ENCODE peak calls at places on chromosomes 5 and 9, in five cellular contexts. One of them, this sample, is unnamed.

GRCh38 chr9:136546697-136547481 is 1.0 kb upstream of the NOTCH1 start:
- DNase-seq in CD4-positive, CD25-positive, alpha-beta regulatory T cell: peak
- DNase-seq in NCI-H2107: no peak
- DNase-seq in C1 segment of cervical spinal cord: peak
- DNase-seq in SJSA1: no peak
- DNase-seq in this sample: peak

GRCh38 chr5:39755452-39755851 is 330.7 kb upstream of the DAB2 start:
- DNase-seq in C1 segment of cervical spinal cord: no peak
- DNase-seq in SJSA1: no peak
- DNase-seq in CD4-positive, CD25-positive, alpha-beta regulatory T cell: no peak
- DNase-seq in NCI-H2107: no peak
- DNase-seq in this sample: no peak

GRCh38 chr5:43066799-43067741 is 27.0 kb upstream of the ANXA2R start:
- DNase-seq in CD4-positive, CD25-positive, alpha-beta regulatory T cell: peak
- DNase-seq in NCI-H2107: peak
- DNase-seq in SJSA1: peak
- DNase-seq in C1 segment of cervical spinal cord: peak
- DNase-seq in this sample: peak

GRCh38 chr5:116418774-116419173 is 155.8 kb downstream of the SEMA6A start:
- DNase-seq in CD4-positive, CD25-positive, alpha-beta regulatory T cell: no peak
- DNase-seq in C1 segment of cervical spinal cord: no peak
- DNase-seq in NCI-H2107: no peak
- DNase-seq in SJSA1: no peak
- DNase-seq in this sample: no peak

GRCh38 chr5:151612689-151613427 is 21.7 kb upstream of the FAT2 start:
- DNase-seq in SJSA1: no peak
- DNase-seq in CD4-positive, CD25-positive, alpha-beta regulatory T cell: peak
- DNase-seq in C1 segment of cervical spinal cord: no peak
- DNase-seq in NCI-H2107: no peak
- DNase-seq in this sample: no peak

GRCh38 chr5:135185461-135186075 is 151.5 kb upstream of the PITX1 start:
- DNase-seq in NCI-H2107: no peak
- DNase-seq in SJSA1: peak
- DNase-seq in C1 segment of cervical spinal cord: no peak
- DNase-seq in CD4-positive, CD25-positive, alpha-beta regulatory T cell: no peak
- DNase-seq in this sample: no peak

GRCh38 chr9:3855601-3856328 is 330.0 kb upstream of the RFX3 start:
- DNase-seq in SJSA1: no peak
- DNase-seq in NCI-H2107: no peak
- DNase-seq in CD4-positive, CD25-positive, alpha-beta regulatory T cell: no peak
- DNase-seq in C1 segment of cervical spinal cord: no peak
- DNase-seq in this sample: no peak

GRCh38 chr5:10762178-10762775 is 1.2 kb upstream of the DAP start:
- DNase-seq in C1 segment of cervical spinal cord: peak
- DNase-seq in CD4-positive, CD25-positive, alpha-beta regulatory T cell: no peak
- DNase-seq in NCI-H2107: no peak
- DNase-seq in SJSA1: peak
- DNase-seq in this sample: peak

GRCh38 chr9:124780757-124781151 is 3.8 kb downstream of the OLFML2A start:
- DNase-seq in C1 segment of cervical spinal cord: no peak
- DNase-seq in NCI-H2107: no peak
- DNase-seq in SJSA1: no peak
- DNase-seq in CD4-positive, CD25-positive, alpha-beta regulatory T cell: no peak
- DNase-seq in this sample: no peak

GRCh38 chr5:141623197-141623596 is 4.4 kb upstream of the DIAPH1 start:
- DNase-seq in C1 segment of cervical spinal cord: no peak
- DNase-seq in CD4-positive, CD25-positive, alpha-beta regulatory T cell: no peak
- DNase-seq in SJSA1: peak
- DNase-seq in NCI-H2107: no peak
- DNase-seq in this sample: no peak

GRCh38 chr9:79014929-79015699 is 556.7 kb upstream of the TLE4 start:
- DNase-seq in NCI-H2107: no peak
- DNase-seq in SJSA1: no peak
- DNase-seq in C1 segment of cervical spinal cord: no peak
- DNase-seq in CD4-positive, CD25-positive, alpha-beta regulatory T cell: no peak
- DNase-seq in this sample: no peak

GRCh38 chr5:41508696-41509398 is 1.6 kb downstream of the PLCXD3 start:
- DNase-seq in SJSA1: no peak
- DNase-seq in CD4-positive, CD25-positive, alpha-beta regulatory T cell: no peak
- DNase-seq in NCI-H2107: no peak
- DNase-seq in C1 segment of cervical spinal cord: no peak
- DNase-seq in this sample: no peak

GRCh38 chr5:128470663-128471062 is 67.4 kb downstream of the FBN2 start:
- DNase-seq in SJSA1: no peak
- DNase-seq in CD4-positive, CD25-positive, alpha-beta regulatory T cell: no peak
- DNase-seq in NCI-H2107: no peak
- DNase-seq in C1 segment of cervical spinal cord: no peak
- DNase-seq in this sample: no peak

GRCh38 chr9:83537331-83538171 is 650 bp downstream of the FRMD3 start:
- DNase-seq in SJSA1: peak
- DNase-seq in NCI-H2107: no peak
- DNase-seq in CD4-positive, CD25-positive, alpha-beta regulatory T cell: no peak
- DNase-seq in C1 segment of cervical spinal cord: no peak
- DNase-seq in this sample: no peak

GRCh38 chr9:87613265-87614111 is 112.4 kb upstream of the CTSL start:
- DNase-seq in CD4-positive, CD25-positive, alpha-beta regulatory T cell: no peak
- DNase-seq in SJSA1: no peak
- DNase-seq in C1 segment of cervical spinal cord: no peak
- DNase-seq in NCI-H2107: no peak
- DNase-seq in this sample: no peak

GRCh38 chr5:150301170-150301505 is 1.6 kb downstream of the ARSI start:
- DNase-seq in SJSA1: no peak
- DNase-seq in C1 segment of cervical spinal cord: no peak
- DNase-seq in CD4-positive, CD25-positive, alpha-beta regulatory T cell: no peak
- DNase-seq in NCI-H2107: no peak
- DNase-seq in this sample: no peak

This sample was measured in AML-193.